ENCODE peak calls at places on chromosomes 3 and 15, in six cellular contexts. A is coronary artery; L is adipocyte; K is transverse colon; R is astrocyte of the spinal cord; B is CD8-positive, alpha-beta T cell. I is an unnamed sample.
A peak's percentile ranks its signal among the peaks of the same experiment; 100 is the strongest.

GRCh38 chr3:69094467-69095205 is 9.9 kb downstream of the ARL6IP5 start:
- DNase-seq in A (no peak), L (peak; percentile 65), K (no peak), R (peak; percentile 69), B (no peak), I (no peak)

GRCh38 chr3:46946856-46947544 is 29.5 kb downstream of the CCDC12 start:
- DNase-seq in A (no peak), L (peak; percentile 58), K (peak; percentile 67), R (no peak), B (peak; percentile 68), I (no peak)

GRCh38 chr3:79651536-79652065 is 116.2 kb downstream of the ROBO1 start:
- DNase-seq in A (no peak), L (no peak), K (no peak), R (peak; percentile 50), B (no peak), I (no peak)

GRCh38 chr15:83956887-83957286 is 278.7 kb upstream of the GOLGA6L4 start:
- DNase-seq in A (no peak), L (no peak), K (no peak), R (no peak), B (no peak), I (no peak)

GRCh38 chr3:4895848-4896247 is 83.4 kb upstream of the BHLHE40 start:
- DNase-seq in A (no peak), L (peak; percentile 22), K (no peak), R (no peak), B (no peak), I (no peak)

GRCh38 chr15:101827257-101827656 is 15.3 kb downstream of the OR4F15 start:
- DNase-seq in A (no peak), L (peak; percentile 89), K (no peak), R (peak; percentile 7), B (no peak), I (no peak)

GRCh38 chr3:30318110-30318509 is 288.3 kb upstream of the TGFBR2 start:
- DNase-seq in A (no peak), L (no peak), K (no peak), R (no peak), B (no peak), I (no peak)

GRCh38 chr3:193732391-193732790 is 139.4 kb downstream of the OPA1 start:
- DNase-seq in A (no peak), L (peak; percentile 38), K (no peak), R (peak; percentile 79), B (no peak), I (no peak)

GRCh38 chr3:184341925-184342324 is 4.5 kb downstream of the FAM131A start:
- DNase-seq in A (no peak), L (no peak), K (no peak), R (no peak), B (no peak), I (no peak)

GRCh38 chr3:32447865-32448400 is 54.7 kb downstream of the CMTM6 start:
- DNase-seq in A (no peak), L (no peak), K (no peak), R (no peak), B (no peak), I (no peak)

GRCh38 chr3:17006143-17006839 is 121.5 kb downstream of the PLCL2 start:
- DNase-seq in A (no peak), L (peak; percentile 10), K (no peak), R (no peak), B (no peak), I (no peak)

GRCh38 chr3:46089237-46090011 is 62.1 kb upstream of the XCR1 start:
- DNase-seq in A (peak; percentile 84), L (peak; percentile 68), K (peak; percentile 58), R (peak; percentile 71), B (no peak), I (no peak)

GRCh38 chr15:63593705-63594671 is 3.2 kb upstream of the FBXL22 start:
- DNase-seq in A (no peak), L (no peak), K (no peak), R (no peak), B (no peak), I (no peak)

GRCh38 chr3:8776406-8776805 is 7.0 kb upstream of the OXTR start:
- DNase-seq in A (no peak), L (peak; percentile 77), K (no peak), R (peak; percentile 89), B (no peak), I (no peak)

GRCh38 chr3:58793938-58794337 is 127.4 kb upstream of the FAM3D start:
- DNase-seq in A (no peak), L (no peak), K (no peak), R (no peak), B (no peak), I (no peak)

GRCh38 chr3:159760056-159760455 is 228.6 kb upstream of the IL12A start:
- DNase-seq in A (no peak), L (no peak), K (no peak), R (no peak), B (no peak), I (no peak)

GRCh38 chr15:43958894-43959330 is 132.1 kb downstream of the WDR76 start:
- DNase-seq in A (no peak), L (peak; percentile 54), K (no peak), R (peak; percentile 76), B (no peak), I (no peak)

GRCh38 chr15:92936138-92936537 is 36.0 kb downstream of the CHD2 start:
- DNase-seq in A (no peak), L (no peak), K (no peak), R (no peak), B (no peak), I (no peak)

GRCh38 chr3:24185738-24186384 is 240.8 kb downstream of the NR1D2 start:
- DNase-seq in A (no peak), L (peak; percentile 68), K (peak; percentile 18), R (peak; percentile 62), B (no peak), I (no peak)

GRCh38 chr15:65939901-65940617 is 70.8 kb downstream of the RAB11A start:
- DNase-seq in A (no peak), L (peak; percentile 96), K (no peak), R (peak; percentile 81), B (no peak), I (no peak)

GRCh38 chr3:74001481-74001880 is 376.7 kb upstream of the PDZRN3 start:
- DNase-seq in A (no peak), L (peak; percentile 45), K (no peak), R (no peak), B (no peak), I (no peak)

GRCh38 chr3:194084284-194084683 is 51.7 kb upstream of the HES1 start:
- DNase-seq in A (no peak), L (no peak), K (no peak), R (no peak), B (no peak), I (no peak)

GRCh38 chr15:72236381-72237285 is 5.6 kb upstream of the PKM start:
- DNase-seq in A (no peak), L (no peak), K (no peak), R (no peak), B (no peak), I (no peak)
- H3K4me3 ChIP-seq in A (peak overlapping the region; percentile 51), L (peak overlapping the region; percentile 71), K (no peak overlapping the region), R (peak overlapping the region; percentile 45), B (no peak overlapping the region), I (no peak overlapping the region)

GRCh38 chr3:138938056-138938876 is 8.7 kb downstream of the FOXL2 start:
- DNase-seq in A (no peak), L (no peak), K (no peak), R (no peak), B (no peak), I (no peak)

GRCh38 chr3:138935864-138936762 is 10.8 kb downstream of the FOXL2 start:
- DNase-seq in A (no peak), L (peak; percentile 80), K (peak; percentile 69), R (peak; percentile 48), B (peak; percentile 60), I (no peak)

GRCh38 chr3:138937690-138938055 is 9.3 kb downstream of the FOXL2 start:
- DNase-seq in A (no peak), L (no peak), K (no peak), R (no peak), B (no peak), I (no peak)

GRCh38 chr3:138935505-138935863 is 11.5 kb downstream of the FOXL2 start:
- DNase-seq in A (no peak), L (no peak), K (no peak), R (no peak), B (no peak), I (no peak)

GRCh38 chr3:138936763-138937689 is 9.9 kb downstream of the FOXL2 start:
- DNase-seq in A (no peak), L (no peak), K (no peak), R (no peak), B (no peak), I (no peak)
- H3K4me3 ChIP-seq in A (peak overlapping the region; percentile 67), L (peak overlapping the region; percentile 68), K (peak overlapping the region; percentile 54), R (no peak overlapping the region), B (no peak overlapping the region), I (peak overlapping the region; percentile 30)

GRCh38 chr15:37015025-37015424 is 85.3 kb downstream of the MEIS2 start:
- DNase-seq in A (no peak), L (peak; percentile 90), K (no peak), R (peak; percentile 47), B (no peak), I (no peak)

GRCh38 chr15:37014566-37014965 is 85.8 kb downstream of the MEIS2 start:
- DNase-seq in A (no peak), L (no peak), K (no peak), R (no peak), B (no peak), I (no peak)

GRCh38 chr15:37015476-37015875 is 84.9 kb downstream of the MEIS2 start:
- DNase-seq in A (no peak), L (peak; percentile 19), K (no peak), R (no peak), B (no peak), I (no peak)

GRCh38 chr15:37017031-37017625 is 83.2 kb downstream of the MEIS2 start:
- DNase-seq in A (no peak), L (no peak), K (no peak), R (no peak), B (no peak), I (no peak)

DNA sequence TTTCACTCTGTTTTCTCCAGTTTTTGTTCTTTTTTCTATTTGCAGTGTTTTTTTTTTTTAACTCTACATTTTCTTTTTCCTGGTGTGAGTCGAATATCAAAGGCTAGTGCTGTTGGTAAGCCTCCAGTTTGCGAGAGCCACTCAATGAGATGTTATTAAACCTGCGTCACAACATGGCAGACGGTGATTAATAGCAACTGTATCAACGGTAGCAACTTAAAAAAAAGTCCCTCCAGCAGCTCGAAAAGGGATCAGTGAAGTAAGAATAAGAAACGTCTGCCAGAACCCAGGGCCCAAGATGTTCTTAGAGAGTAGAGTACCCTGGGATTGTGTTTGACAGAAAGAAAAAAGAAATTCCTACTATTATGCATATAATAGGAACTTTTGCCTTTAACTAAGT is 84.1 kb downstream of the MEIS2 start:
- DNase-seq in A (no peak), L (peak; percentile 41), K (peak; percentile 14), R (peak; percentile 85), B (no peak), I (no peak)
- H3K4me3 ChIP-seq in A (peak overlapping the region; percentile 19), L (peak overlapping the region; percentile 61), K (no peak overlapping the region), R (no peak overlapping the region), B (no peak overlapping the region), I (no peak overlapping the region)

DNA sequence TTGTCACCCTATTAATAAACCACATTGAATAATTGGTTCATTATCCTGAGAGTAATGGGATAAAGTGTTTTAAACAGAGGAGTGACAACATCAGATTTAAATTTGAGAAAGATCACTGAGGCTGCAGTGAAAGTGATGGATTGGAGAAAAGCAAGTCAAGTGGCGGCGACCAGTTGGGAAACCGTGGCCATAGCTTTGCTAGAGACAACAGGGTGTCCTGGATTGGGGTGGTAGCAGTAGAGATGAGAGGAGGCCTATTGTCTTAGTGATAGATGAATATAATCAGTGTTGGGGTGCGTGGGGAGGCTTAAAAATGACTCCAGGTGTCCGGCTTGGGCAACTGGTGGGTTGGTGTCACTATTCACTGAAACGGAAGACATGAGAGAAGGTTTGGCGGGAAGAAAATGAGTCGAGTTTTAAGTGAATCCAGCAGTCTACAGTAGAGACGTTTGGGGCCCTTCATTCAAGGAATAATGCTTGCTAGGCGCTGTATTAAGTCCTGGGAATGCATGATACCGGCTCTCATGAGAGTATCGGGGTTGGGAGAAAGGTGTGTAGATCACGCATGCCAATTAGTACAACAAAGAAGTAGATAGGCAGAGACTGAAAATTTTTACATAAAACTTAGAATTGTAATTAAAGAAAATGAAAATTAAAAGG is 824 bp downstream of the NEK4 start:
- DNase-seq in A (no peak), L (peak; percentile 29), K (no peak), R (peak; percentile 7), B (no peak), I (no peak)
- H3K4me3 ChIP-seq in A (peak overlapping the region; percentile 95), L (peak overlapping the region; percentile 96), K (peak overlapping the region; percentile 90), R (peak overlapping the region; percentile 74), B (peak overlapping the region; percentile 60), I (peak overlapping the region; percentile 82)